ENCODE peak calls at places on chromosomes 12 and 14, in five cellular contexts. One of them, this sample, is unnamed.
A peak's percentile ranks its signal among the peaks of the same experiment; 100 is the strongest.

GRCh38 chr12:26648584-26648983 is 184.4 kb downstream of the ITPR2 start:
- DNase-seq in sigmoid colon: no peak
- DNase-seq in activated CD4-positive, alpha-beta T cell treated with anti-CD3 and anti-CD28 coated beads, Interleukin-2, amount 10 ng/mL, durations not matched to agents 7 days and 5 days: no peak
- DNase-seq in colonic mucosa: no peak
- DNase-seq in stimulated activated CD4-positive, alpha-beta T cell treated with anti-CD3 and anti-CD28 coated beads, Interleukin-12 subunit alpha, Interleukin-12 subunit beta, amount 100 ng/mL, for 24 hours: no peak
- DNase-seq in this sample: no peak

GRCh38 chr12:55720071-55720564 is at the start of gene RDH5:
- DNase-seq in sigmoid colon: peak; percentile 93
- DNase-seq in activated CD4-positive, alpha-beta T cell treated with anti-CD3 and anti-CD28 coated beads, Interleukin-2, amount 10 ng/mL, durations not matched to agents 7 days and 5 days: no peak
- DNase-seq in colonic mucosa: peak; percentile 92
- DNase-seq in stimulated activated CD4-positive, alpha-beta T cell treated with anti-CD3 and anti-CD28 coated beads, Interleukin-12 subunit alpha, Interleukin-12 subunit beta, amount 100 ng/mL, for 24 hours: no peak
- DNase-seq in this sample: no peak

GRCh38 chr12:54882074-54882473 is 27.8 kb downstream of the MUCL1 start:
- DNase-seq in sigmoid colon: no peak
- DNase-seq in activated CD4-positive, alpha-beta T cell treated with anti-CD3 and anti-CD28 coated beads, Interleukin-2, amount 10 ng/mL, durations not matched to agents 7 days and 5 days: no peak
- DNase-seq in colonic mucosa: no peak
- DNase-seq in stimulated activated CD4-positive, alpha-beta T cell treated with anti-CD3 and anti-CD28 coated beads, Interleukin-12 subunit alpha, Interleukin-12 subunit beta, amount 100 ng/mL, for 24 hours: no peak
- DNase-seq in this sample: no peak

GRCh38 chr12:32233568-32233967 is 126.9 kb downstream of the BICD1 start:
- DNase-seq in sigmoid colon: no peak
- DNase-seq in activated CD4-positive, alpha-beta T cell treated with anti-CD3 and anti-CD28 coated beads, Interleukin-2, amount 10 ng/mL, durations not matched to agents 7 days and 5 days: no peak
- DNase-seq in colonic mucosa: no peak
- DNase-seq in stimulated activated CD4-positive, alpha-beta T cell treated with anti-CD3 and anti-CD28 coated beads, Interleukin-12 subunit alpha, Interleukin-12 subunit beta, amount 100 ng/mL, for 24 hours: no peak
- DNase-seq in this sample: no peak

GRCh38 chr12:114858388-114859146 is 174.6 kb upstream of the TBX3 start:
- DNase-seq in sigmoid colon: no peak
- DNase-seq in activated CD4-positive, alpha-beta T cell treated with anti-CD3 and anti-CD28 coated beads, Interleukin-2, amount 10 ng/mL, durations not matched to agents 7 days and 5 days: no peak
- DNase-seq in colonic mucosa: no peak
- DNase-seq in stimulated activated CD4-positive, alpha-beta T cell treated with anti-CD3 and anti-CD28 coated beads, Interleukin-12 subunit alpha, Interleukin-12 subunit beta, amount 100 ng/mL, for 24 hours: no peak
- DNase-seq in this sample: no peak

GRCh38 chr14:45400509-45400908 is 147.5 kb upstream of the MIS18BP1 start:
- DNase-seq in sigmoid colon: no peak
- DNase-seq in activated CD4-positive, alpha-beta T cell treated with anti-CD3 and anti-CD28 coated beads, Interleukin-2, amount 10 ng/mL, durations not matched to agents 7 days and 5 days: no peak
- DNase-seq in colonic mucosa: no peak
- DNase-seq in stimulated activated CD4-positive, alpha-beta T cell treated with anti-CD3 and anti-CD28 coated beads, Interleukin-12 subunit alpha, Interleukin-12 subunit beta, amount 100 ng/mL, for 24 hours: no peak
- DNase-seq in this sample: no peak

GRCh38 chr12:128771681-128772080 is 52.1 kb downstream of the SLC15A4 start:
- DNase-seq in sigmoid colon: no peak
- DNase-seq in activated CD4-positive, alpha-beta T cell treated with anti-CD3 and anti-CD28 coated beads, Interleukin-2, amount 10 ng/mL, durations not matched to agents 7 days and 5 days: no peak
- DNase-seq in colonic mucosa: no peak
- DNase-seq in stimulated activated CD4-positive, alpha-beta T cell treated with anti-CD3 and anti-CD28 coated beads, Interleukin-12 subunit alpha, Interleukin-12 subunit beta, amount 100 ng/mL, for 24 hours: no peak
- DNase-seq in this sample: no peak

GRCh38 chr12:3335078-3335487 is 155.9 kb upstream of the PRMT8 start:
- DNase-seq in sigmoid colon: no peak
- DNase-seq in activated CD4-positive, alpha-beta T cell treated with anti-CD3 and anti-CD28 coated beads, Interleukin-2, amount 10 ng/mL, durations not matched to agents 7 days and 5 days: no peak
- DNase-seq in colonic mucosa: no peak
- DNase-seq in stimulated activated CD4-positive, alpha-beta T cell treated with anti-CD3 and anti-CD28 coated beads, Interleukin-12 subunit alpha, Interleukin-12 subunit beta, amount 100 ng/mL, for 24 hours: no peak
- DNase-seq in this sample: no peak

GRCh38 chr12:131917139-131917710 is 11.9 kb upstream of the PUS1 start:
- DNase-seq in sigmoid colon: no peak
- DNase-seq in activated CD4-positive, alpha-beta T cell treated with anti-CD3 and anti-CD28 coated beads, Interleukin-2, amount 10 ng/mL, durations not matched to agents 7 days and 5 days: no peak
- DNase-seq in colonic mucosa: no peak
- DNase-seq in stimulated activated CD4-positive, alpha-beta T cell treated with anti-CD3 and anti-CD28 coated beads, Interleukin-12 subunit alpha, Interleukin-12 subunit beta, amount 100 ng/mL, for 24 hours: no peak
- DNase-seq in this sample: no peak